ENCODE peak calls at places on chromosomes 2 and 18, in seven cellular contexts. B, T, O, S, P, I and J are unnamed samples.

GRCh38 chr2:131521961-131522781 is 5.5 kb upstream of the CCDC74A start:
- DNase-seq in P (no peak), I (no peak), O (peak), T (no peak), S (no peak), B (no peak), J (no peak)

GRCh38 chr2:12732663-12733062 is 15.9 kb downstream of the TRIB2 start:
- DNase-seq in I (no peak), P (no peak), T (no peak), B (no peak), S (no peak), O (no peak), J (no peak)

GRCh38 chr2:46493241-46493970 is 14.0 kb downstream of the TMEM247 start:
- DNase-seq in I (peak), S (no peak), B (no peak), P (no peak), O (no peak), T (no peak), J (no peak)

GRCh38 chr2:167764772-167765341 is 482.5 kb downstream of the STK39 start:
- DNase-seq in P (no peak), S (no peak), I (no peak), T (no peak), B (no peak), O (no peak), J (no peak)

GRCh38 chr2:109533823-109534222 is 79.9 kb downstream of the SEPTIN10 start:
- DNase-seq in B (no peak), P (no peak), T (no peak), O (no peak), I (no peak), S (no peak), J (no peak)

GRCh38 chr2:127072970-127073369 is 34.0 kb downstream of the BIN1 start:
- DNase-seq in I (no peak), T (peak), O (no peak), B (no peak), P (no peak), S (no peak), J (no peak)

GRCh38 chr2:231568785-231569435 is 23.8 kb upstream of the TEX44 start:
- DNase-seq in P (no peak), S (no peak), O (no peak), B (no peak), T (no peak), I (no peak), J (no peak)

GRCh38 chr2:137826373-137827372 is 137.6 kb upstream of the HNMT start:
- DNase-seq in B (no peak), P (no peak), I (peak), T (no peak), O (no peak), S (no peak), J (no peak)

GRCh38 chr18:2927745-2928144 is 80.9 kb downstream of the EMILIN2 start:
- DNase-seq in B (no peak), S (no peak), O (no peak), T (no peak), P (no peak), I (no peak), J (no peak)

GRCh38 chr2:161030260-161031063 is 129.8 kb upstream of the TANK start:
- DNase-seq in I (no peak), B (no peak), T (no peak), O (no peak), S (no peak), P (peak), J (no peak)

GRCh38 chr2:109355192-109355843 is 226.3 kb downstream of the SH3RF3 start:
- DNase-seq in T (no peak), S (no peak), P (no peak), I (no peak), B (no peak), O (no peak), J (no peak)

GRCh38 chr2:233343171-233343705 is 11.1 kb upstream of the DGKD start:
- DNase-seq in I (no peak), T (no peak), B (no peak), P (no peak), O (no peak), S (no peak), J (no peak)

GRCh38 chr2:239441724-239442123 is 40.9 kb upstream of the HDAC4 start:
- DNase-seq in I (no peak), O (no peak), P (no peak), S (no peak), T (no peak), B (no peak), J (no peak)
- TF ChIP-seq JUND in I (no peak), O (no peak), P (no peak), S (no peak), T (no peak), B (no peak), J (no peak)

GRCh38 chr2:120432293-120432975 is 86.5 kb downstream of the INHBB start:
- DNase-seq in I (no peak), T (no peak), B (no peak), P (no peak), O (no peak), S (no peak), J (no peak)
- TF ChIP-seq JUND in I (no peak), T (no peak), B (no peak), P (no peak), O (no peak), S (no peak), J (no peak)

DNA sequence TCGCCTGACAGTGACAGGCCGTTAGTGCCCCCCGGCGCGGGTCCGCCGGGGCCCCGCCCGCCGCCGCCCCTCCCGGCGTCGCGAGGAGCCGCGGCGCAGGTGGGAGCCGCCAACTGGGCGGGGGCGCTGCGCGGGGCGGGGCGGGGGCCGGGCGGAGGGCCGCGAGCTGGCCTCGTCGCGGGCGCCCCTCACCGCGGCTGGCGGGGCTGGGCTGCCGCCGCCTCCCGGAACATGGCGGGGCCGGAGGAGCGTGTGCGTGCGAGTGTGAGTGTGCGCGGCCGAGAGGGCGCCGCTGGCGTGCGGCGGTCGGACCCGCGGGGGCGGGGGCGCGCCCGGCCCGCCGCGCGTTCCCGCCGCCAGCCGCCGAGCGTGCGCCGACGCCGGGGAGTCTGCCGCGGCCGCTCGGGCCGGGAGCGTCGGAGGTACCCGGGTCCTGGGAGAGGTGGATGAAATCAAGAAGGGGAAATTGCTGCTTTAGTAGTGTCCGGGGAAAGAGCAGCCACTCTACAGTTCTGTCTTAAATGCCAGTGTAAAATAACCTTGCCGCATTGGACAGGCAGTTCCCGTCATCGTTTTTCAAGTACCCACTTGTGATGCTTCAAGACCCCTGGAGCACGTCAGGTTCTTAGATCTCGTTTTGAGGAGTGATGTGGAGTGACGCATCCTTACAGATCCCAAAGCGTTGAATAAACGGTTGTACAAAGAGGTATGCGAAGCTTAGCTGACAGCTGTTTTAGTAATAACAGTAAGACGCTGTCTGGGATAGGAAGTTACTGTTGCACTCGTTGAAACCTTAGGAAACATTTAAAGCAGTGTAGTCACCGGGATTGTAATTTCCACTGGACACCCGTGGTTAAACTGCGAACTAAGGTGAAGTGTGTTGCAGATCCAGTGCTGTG is 836 bp downstream of the ANKRD12 start:
- DNase-seq in S (no peak), O (peak), B (peak), I (no peak), T (peak), P (peak), J (peak)
- TF ChIP-seq JUND in S (no peak), O (no peak), B (no peak), I (no peak), T (no peak), P (no peak), J (no peak)

GRCh38 chr18:11937874-11938478 is 29.9 kb upstream of the MPPE1 start:
- DNase-seq in I (peak), O (peak), B (peak), S (no peak), P (peak), T (peak), J (peak)
- TF ChIP-seq JUND in I (no peak), O (peak), B (no peak), S (no peak), P (no peak), T (no peak), J (no peak)

GRCh38 chr2:94871226-94872087 is at the start of gene TEKT4:
- DNase-seq in O (no peak), T (peak), S (no peak), B (no peak), P (no peak), I (no peak), J (peak)

GRCh38 chr2:94872088-94872618 is 923 bp downstream of the TEKT4 start:
- DNase-seq in P (no peak), B (no peak), I (no peak), S (no peak), T (peak), O (no peak), J (no peak)

GRCh38 chr2:94869131-94869530 is 2.1 kb upstream of the TEKT4 start:
- DNase-seq in B (no peak), T (no peak), P (no peak), S (no peak), O (no peak), I (no peak), J (no peak)

GRCh38 chr2:94869552-94870391 is 1.5 kb upstream of the TEKT4 start:
- DNase-seq in S (no peak), I (no peak), O (no peak), P (no peak), T (no peak), B (no peak), J (no peak)

DNA sequence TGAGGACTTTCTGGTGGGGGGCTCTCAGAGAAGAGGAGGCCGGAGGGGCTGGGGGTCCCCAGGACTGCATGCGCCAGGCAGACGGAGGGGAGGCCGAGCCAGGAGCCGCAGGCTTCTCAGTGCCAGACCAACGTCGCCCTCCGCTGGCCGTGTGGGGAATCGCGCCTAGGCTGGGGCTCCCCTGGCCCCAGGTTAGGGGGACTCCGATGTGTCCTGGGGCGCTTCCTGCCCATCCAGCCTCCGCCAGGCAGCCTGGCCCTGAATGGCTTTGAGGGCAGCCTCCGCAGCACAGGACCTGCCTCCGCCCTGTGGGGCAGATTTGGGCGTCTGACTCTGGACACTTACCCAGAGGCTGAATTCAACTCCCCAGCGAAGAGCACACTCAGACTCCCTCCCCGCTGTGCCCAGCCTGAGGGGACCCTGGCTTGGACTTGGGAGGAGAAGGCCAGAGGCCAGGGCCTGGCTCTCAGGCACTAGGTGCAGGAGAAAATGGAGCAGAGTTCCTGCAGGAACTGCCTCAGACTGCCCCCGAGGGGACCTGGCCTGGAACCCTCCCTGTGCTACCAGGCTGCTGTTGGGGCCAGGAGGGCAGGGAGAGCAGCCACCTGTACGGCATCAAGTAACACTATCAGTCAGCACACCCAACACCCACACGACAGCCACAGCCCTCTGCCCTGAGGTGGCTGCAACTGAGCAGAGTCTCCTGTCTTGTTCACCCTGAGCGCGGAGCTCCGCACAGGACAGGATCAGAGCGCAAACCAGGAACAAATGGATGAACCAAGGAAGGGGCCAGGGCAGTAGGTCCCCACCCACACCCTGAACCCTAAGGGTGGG is 621 bp upstream of the TEKT4 start:
- DNase-seq in S (no peak), P (peak), B (no peak), I (no peak), T (peak), O (peak), J (no peak)
- TF ChIP-seq JUND in S (no peak), P (no peak), B (no peak), I (no peak), T (no peak), O (no peak), J (no peak)

GRCh38 chr2:174729797-174730529 is 34.3 kb downstream of the CHRNA1 start:
- DNase-seq in B (no peak), P (no peak), T (peak), O (no peak), I (no peak), S (peak), J (no peak)
- TF ChIP-seq JUND in B (no peak), P (no peak), T (no peak), O (no peak), I (no peak), S (no peak), J (no peak)

DNA sequence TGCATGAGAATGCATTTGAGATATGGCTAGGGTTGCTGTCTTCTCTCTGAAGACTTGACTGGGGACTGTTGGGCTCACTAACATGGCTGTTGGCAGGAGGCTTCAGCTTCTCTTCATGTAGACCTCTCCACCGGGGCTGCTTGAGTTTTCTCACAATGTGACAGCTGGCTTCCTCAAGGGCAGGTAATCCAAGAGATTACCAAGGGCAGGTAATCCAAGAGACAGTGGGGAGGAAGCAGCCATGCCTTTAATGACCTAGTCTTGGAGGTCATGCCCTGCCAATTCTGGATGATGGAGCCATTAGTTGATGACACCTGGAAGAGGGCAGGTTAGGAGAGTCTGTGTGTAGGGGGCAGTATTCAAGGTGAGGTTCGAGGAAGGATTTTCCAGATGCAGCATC is 40.5 kb downstream of the NEURL3 start:
- DNase-seq in P (no peak), I (no peak), O (no peak), B (no peak), S (no peak), T (no peak), J (no peak)
- TF ChIP-seq JUND in P (no peak), I (no peak), O (no peak), B (no peak), S (no peak), T (no peak), J (no peak)